ENCODE peak calls at places on chromosomes 1 and 21, in six cellular contexts. One of them, this sample, is unnamed.

GRCh38 chr1:220879509-220880366 is 495 bp downstream of the HLX start:
- DNase-seq in GM12878: no peak
- DNase-seq in K562: peak
- DNase-seq in H1: peak
- DNase-seq in HepG2: no peak
- DNase-seq in SK-N-SH: peak
- DNase-seq in this sample: peak

GRCh38 chr1:38527373-38527966 is 332.1 kb downstream of the RRAGC start:
- DNase-seq in GM12878: peak
- DNase-seq in K562: peak
- DNase-seq in H1: no peak
- DNase-seq in HepG2: no peak
- DNase-seq in SK-N-SH: no peak
- DNase-seq in this sample: no peak

GRCh38 chr1:205199090-205199930 is 12.2 kb downstream of the DSTYK start:
- DNase-seq in GM12878: no peak
- DNase-seq in K562: no peak
- DNase-seq in H1: no peak
- DNase-seq in HepG2: no peak
- DNase-seq in SK-N-SH: no peak
- DNase-seq in this sample: no peak

GRCh38 chr1:163168053-163168452 is 34.7 kb downstream of the RGS5 start:
- DNase-seq in GM12878: no peak
- DNase-seq in K562: no peak
- DNase-seq in H1: no peak
- DNase-seq in HepG2: no peak
- DNase-seq in SK-N-SH: no peak
- DNase-seq in this sample: no peak

GRCh38 chr1:220776725-220777326 is 9.9 kb upstream of the MTARC1 start:
- DNase-seq in GM12878: no peak
- DNase-seq in K562: peak
- DNase-seq in H1: peak
- DNase-seq in HepG2: peak
- DNase-seq in SK-N-SH: peak
- DNase-seq in this sample: peak

GRCh38 chr1:151166506-151166956 is 587 bp downstream of the SCNM1 start:
- DNase-seq in GM12878: no peak
- DNase-seq in K562: no peak
- DNase-seq in H1: no peak
- DNase-seq in HepG2: peak
- DNase-seq in SK-N-SH: peak
- DNase-seq in this sample: no peak

GRCh38 chr1:109627692-109628399 is 8.2 kb downstream of the AMPD2 start:
- DNase-seq in GM12878: no peak
- DNase-seq in K562: no peak
- DNase-seq in H1: peak
- DNase-seq in HepG2: no peak
- DNase-seq in SK-N-SH: no peak
- DNase-seq in this sample: no peak

GRCh38 chr1:176831150-176831549 is 333.4 kb downstream of the ASTN1 start:
- DNase-seq in GM12878: no peak
- DNase-seq in K562: no peak
- DNase-seq in H1: no peak
- DNase-seq in HepG2: no peak
- DNase-seq in SK-N-SH: no peak
- DNase-seq in this sample: no peak

GRCh38 chr1:28185071-28185470 is 8.6 kb upstream of the PTAFR start:
- DNase-seq in GM12878: no peak
- DNase-seq in K562: no peak
- DNase-seq in H1: no peak
- DNase-seq in HepG2: no peak
- DNase-seq in SK-N-SH: no peak
- DNase-seq in this sample: no peak

GRCh38 chr21:31222142-31222541 is 121.9 kb downstream of the TIAM1 start:
- DNase-seq in GM12878: no peak
- DNase-seq in K562: no peak
- DNase-seq in H1: no peak
- DNase-seq in HepG2: no peak
- DNase-seq in SK-N-SH: no peak
- DNase-seq in this sample: no peak

GRCh38 chr1:68815632-68816031 is 318.8 kb upstream of the DEPDC1 start:
- DNase-seq in GM12878: no peak
- DNase-seq in K562: no peak
- DNase-seq in H1: no peak
- DNase-seq in HepG2: no peak
- DNase-seq in SK-N-SH: peak
- DNase-seq in this sample: no peak

GRCh38 chr1:68814067-68814466 is 317.2 kb upstream of the DEPDC1 start:
- DNase-seq in GM12878: no peak
- DNase-seq in K562: no peak
- DNase-seq in H1: no peak
- DNase-seq in HepG2: no peak
- DNase-seq in SK-N-SH: no peak
- DNase-seq in this sample: no peak

GRCh38 chr1:68819190-68819829 is 322.4 kb upstream of the DEPDC1 start:
- DNase-seq in GM12878: no peak
- DNase-seq in K562: no peak
- DNase-seq in H1: no peak
- DNase-seq in HepG2: no peak
- DNase-seq in SK-N-SH: peak
- DNase-seq in this sample: no peak
- TF ChIP-seq GABPA in GM12878: no peak
- TF ChIP-seq GABPA in K562: no peak
- TF ChIP-seq GABPA in H1: no peak
- TF ChIP-seq GABPA in HepG2: no peak
- TF ChIP-seq GABPA in SK-N-SH: no peak
- TF ChIP-seq GABPA in this sample: no peak

GRCh38 chr1:247638781-247639180 is 33.4 kb downstream of the OR2G3 start:
- DNase-seq in GM12878: no peak
- DNase-seq in K562: no peak
- DNase-seq in H1: no peak
- DNase-seq in HepG2: no peak
- DNase-seq in SK-N-SH: no peak
- DNase-seq in this sample: no peak
- H3K4me3 ChIP-seq in GM12878: no peak
- H3K4me3 ChIP-seq in K562: no peak
- H3K4me3 ChIP-seq in H1: no peak
- H3K4me3 ChIP-seq in HepG2: no peak
- H3K4me3 ChIP-seq in SK-N-SH: no peak
- H3K4me3 ChIP-seq in this sample: no peak

GRCh38 chr1:225470691-225471452 is 43.0 kb upstream of the LBR start:
- DNase-seq in GM12878: no peak
- DNase-seq in K562: no peak
- DNase-seq in H1: peak
- DNase-seq in HepG2: no peak
- DNase-seq in SK-N-SH: no peak
- DNase-seq in this sample: no peak
- TF ChIP-seq CTCF in GM12878: no peak
- TF ChIP-seq CTCF in K562: no peak
- TF ChIP-seq CTCF in H1: no peak
- TF ChIP-seq CTCF in HepG2: no peak
- TF ChIP-seq CTCF in SK-N-SH: no peak
- TF ChIP-seq CTCF in this sample: no peak

GRCh38 chr1:53559391-53559815 is 100.2 kb downstream of the DMRTB1 start:
- DNase-seq in GM12878: no peak
- DNase-seq in K562: no peak
- DNase-seq in H1: no peak
- DNase-seq in HepG2: no peak
- DNase-seq in SK-N-SH: peak
- DNase-seq in this sample: no peak

GRCh38 chr1:53558916-53559315 is 99.7 kb downstream of the DMRTB1 start:
- DNase-seq in GM12878: no peak
- DNase-seq in K562: no peak
- DNase-seq in H1: no peak
- DNase-seq in HepG2: no peak
- DNase-seq in SK-N-SH: peak
- DNase-seq in this sample: no peak

GRCh38 chr1:53557369-53557768 is 98.2 kb downstream of the DMRTB1 start:
- DNase-seq in GM12878: no peak
- DNase-seq in K562: no peak
- DNase-seq in H1: no peak
- DNase-seq in HepG2: no peak
- DNase-seq in SK-N-SH: peak
- DNase-seq in this sample: no peak

GRCh38 chr1:53556657-53557227 is 97.5 kb downstream of the DMRTB1 start:
- DNase-seq in GM12878: no peak
- DNase-seq in K562: no peak
- DNase-seq in H1: no peak
- DNase-seq in HepG2: no peak
- DNase-seq in SK-N-SH: no peak
- DNase-seq in this sample: no peak

DNA sequence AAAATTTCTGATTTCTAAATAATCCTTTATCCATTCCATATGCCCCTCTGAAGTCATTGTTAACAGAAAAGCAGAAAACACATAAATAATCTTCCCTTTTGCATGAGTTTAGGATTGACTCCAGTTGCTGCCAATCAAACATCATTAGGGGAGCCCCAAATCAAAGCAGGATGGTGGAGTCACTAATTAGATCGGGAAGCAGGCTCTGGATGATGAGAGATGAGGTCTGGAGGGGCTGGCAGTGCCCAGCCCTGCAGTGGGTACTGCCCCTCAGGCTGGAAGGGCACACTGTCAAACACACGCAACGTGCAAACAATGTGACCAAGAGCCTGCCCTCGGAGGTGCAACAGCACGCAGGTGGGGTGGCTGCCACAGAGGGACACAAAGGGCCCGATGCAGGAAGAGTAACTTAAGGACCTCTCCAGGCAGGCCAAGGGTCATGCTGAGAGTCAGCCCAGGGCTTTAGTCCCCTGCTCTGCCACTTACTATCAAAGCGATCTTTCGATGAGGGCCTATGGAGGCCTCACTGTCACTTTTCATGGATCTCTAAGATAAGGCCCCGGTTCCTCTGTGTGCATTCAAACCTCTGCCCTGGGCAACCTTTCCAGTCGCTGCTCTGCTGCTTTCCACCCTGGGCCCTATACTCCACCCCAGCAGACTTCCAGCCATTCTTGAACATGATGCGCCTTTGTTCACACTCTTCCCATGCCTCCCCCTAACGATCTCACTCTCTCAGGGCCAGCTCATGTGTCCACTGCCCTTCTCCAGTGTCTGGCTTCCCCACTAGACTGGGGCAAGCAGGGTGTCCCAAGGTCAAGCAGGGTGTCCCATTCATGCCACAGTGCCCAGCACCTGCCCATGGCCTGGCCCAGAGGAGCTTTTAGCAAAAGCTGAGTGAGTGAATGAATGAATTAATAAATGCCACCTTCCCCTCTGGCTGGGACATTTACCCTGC is 98.9 kb downstream of the DMRTB1 start:
- DNase-seq in GM12878: no peak
- DNase-seq in K562: no peak
- DNase-seq in H1: no peak
- DNase-seq in HepG2: no peak
- DNase-seq in SK-N-SH: peak
- DNase-seq in this sample: no peak
- TF ChIP-seq GABPA in GM12878: no peak
- TF ChIP-seq GABPA in K562: no peak
- TF ChIP-seq GABPA in H1: no peak
- TF ChIP-seq GABPA in HepG2: no peak
- TF ChIP-seq GABPA in SK-N-SH: no peak
- TF ChIP-seq GABPA in this sample: no peak

GRCh38 chr1:178727014-178727895 is 2.2 kb downstream of the RALGPS2 start:
- DNase-seq in GM12878: no peak
- DNase-seq in K562: no peak
- DNase-seq in H1: no peak
- DNase-seq in HepG2: no peak
- DNase-seq in SK-N-SH: no peak
- DNase-seq in this sample: no peak
- H3K4me3 ChIP-seq in GM12878: peak
- H3K4me3 ChIP-seq in K562: no peak
- H3K4me3 ChIP-seq in H1: no peak
- H3K4me3 ChIP-seq in HepG2: peak
- H3K4me3 ChIP-seq in SK-N-SH: peak
- H3K4me3 ChIP-seq in this sample: no peak

GRCh38 chr1:25486602-25487001 is 55.9 kb downstream of the MACO1 start:
- DNase-seq in GM12878: no peak
- DNase-seq in K562: no peak
- DNase-seq in H1: no peak
- DNase-seq in HepG2: no peak
- DNase-seq in SK-N-SH: no peak
- DNase-seq in this sample: no peak
- TF ChIP-seq CTCF in GM12878: no peak
- TF ChIP-seq CTCF in K562: peak
- TF ChIP-seq CTCF in H1: peak
- TF ChIP-seq CTCF in HepG2: no peak
- TF ChIP-seq CTCF in SK-N-SH: peak
- TF ChIP-seq CTCF in this sample: no peak

This sample was measured in HL-60.